ENCODE peak calls at places on chromosome 4, in four cellular contexts. F, R, G and D are unnamed samples.

GRCh38 chr4:20761382-20761781 is 61.1 kb downstream of the PACRGL start:
- DNase-seq in F (no peak), R (no peak), G (no peak), D (no peak)

GRCh38 chr4:89988268-89988667 is 93.6 kb downstream of the MMRN1 start:
- DNase-seq in F (no peak), R (no peak), G (no peak), D (no peak)

GRCh38 chr4:1726146-1726934 is 5.0 kb downstream of the TACC3 start:
- DNase-seq in F (peak), R (peak), G (peak), D (peak)

GRCh38 chr4:83993774-83994173 is 457.9 kb downstream of the GPAT3 start:
- DNase-seq in F (peak), R (no peak), G (peak), D (peak)

GRCh38 chr4:97395980-97396562 is 747.2 kb downstream of the STPG2 start:
- DNase-seq in F (no peak), R (no peak), G (no peak), D (no peak)

GRCh38 chr4:174230680-174231079 is 52.8 kb downstream of the FBXO8 start:
- DNase-seq in F (no peak), R (no peak), G (no peak), D (no peak)

GRCh38 chr4:110634320-110635154 is 11.7 kb upstream of the PITX2 start:
- DNase-seq in F (no peak), R (no peak), G (no peak), D (peak)

GRCh38 chr4:121900132-121900983 is 30.1 kb upstream of the BBS7 start:
- DNase-seq in F (peak), R (peak), G (peak), D (peak)

GRCh38 chr4:48949518-48950207 is 36.4 kb upstream of the CWH43 start:
- DNase-seq in F (no peak), R (no peak), G (no peak), D (no peak)

GRCh38 chr4:41541697-41542096 is 3.7 kb downstream of the LIMCH1 start:
- DNase-seq in F (no peak), R (no peak), G (no peak), D (no peak)

GRCh38 chr4:82893942-82894341 is 3.0 kb upstream of the SEC31A start:
- DNase-seq in F (no peak), R (no peak), G (no peak), D (no peak)

GRCh38 chr4:98663226-98664006 is 5.0 kb upstream of the TSPAN5 start:
- DNase-seq in F (no peak), R (no peak), G (no peak), D (no peak)

GRCh38 chr4:1493540-1494287 is 87.5 kb upstream of the NKX1-1 start:
- DNase-seq in F (no peak), R (no peak), G (no peak), D (no peak)

GRCh38 chr4:56271121-56271520 is 116.2 kb downstream of the AASDH start:
- DNase-seq in F (no peak), R (no peak), G (no peak), D (no peak)

GRCh38 chr4:57405359-57405758 is 295.2 kb upstream of the IGFBP7 start:
- DNase-seq in F (no peak), R (no peak), G (no peak), D (no peak)

GRCh38 chr4:86834901-86835300 is 14.3 kb downstream of the SLC10A6 start:
- DNase-seq in F (no peak), R (peak), G (no peak), D (peak)

GRCh38 chr4:32519060-32519459 is 1798.9 kb downstream of the PCDH7 start:
- DNase-seq in F (no peak), R (no peak), G (no peak), D (no peak)

GRCh38 chr4:81021995-81022394 is 8.5 kb upstream of the BMP3 start:
- DNase-seq in F (no peak), R (no peak), G (no peak), D (no peak)

GRCh38 chr4:57424231-57424897 is 314.2 kb upstream of the IGFBP7 start:
- DNase-seq in F (no peak), R (peak), G (no peak), D (peak)

GRCh38 chr4:71913275-71913674 is 118.5 kb upstream of the NPFFR2 start:
- DNase-seq in F (no peak), R (no peak), G (no peak), D (no peak)

GRCh38 chr4:9927317-9928007 is 93.8 kb downstream of the SLC2A9 start:
- DNase-seq in F (no peak), R (no peak), G (no peak), D (no peak)

GRCh38 chr4:77852892-77853495 is 9.6 kb upstream of the MRPL1 start:
- DNase-seq in F (no peak), R (no peak), G (no peak), D (no peak)

DNA sequence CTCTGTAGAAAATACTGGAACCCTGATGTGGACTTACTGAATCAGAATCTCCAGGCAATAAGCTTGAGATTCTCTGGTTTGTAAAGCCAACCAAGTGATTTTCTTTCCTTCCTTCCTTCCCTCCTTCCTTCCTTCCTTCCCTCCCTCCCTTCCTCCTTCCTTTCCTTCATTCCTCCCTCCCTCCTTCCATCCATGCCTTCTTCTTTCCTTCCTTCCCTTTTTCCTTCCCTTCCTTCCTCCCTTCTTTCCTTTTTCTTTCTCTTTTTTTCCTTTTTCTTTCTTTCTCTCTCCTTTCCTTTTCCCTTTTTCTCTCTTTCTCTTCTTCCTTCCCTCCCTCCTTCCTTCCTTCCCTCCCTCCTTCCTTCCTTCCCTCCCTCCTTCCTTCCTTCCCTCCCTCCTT is 450.8 kb downstream of the GRXCR1 start:
- DNase-seq in F (no peak), R (no peak), G (no peak), D (no peak)
- H2AK5ac ChIP-seq in F (no peak), R (peak), G (no peak), D (no peak)

GRCh38 chr4:4670869-4671268 is 129.0 kb upstream of the STX18 start:
- DNase-seq in F (peak), R (no peak), G (no peak), D (no peak)

GRCh38 chr4:4673070-4673469 is 131.2 kb upstream of the STX18 start:
- DNase-seq in F (peak), R (no peak), G (peak), D (peak)

GRCh38 chr4:4672397-4672796 is 130.5 kb upstream of the STX18 start:
- DNase-seq in F (no peak), R (no peak), G (no peak), D (no peak)

GRCh38 chr4:4675051-4675581 is 133.3 kb upstream of the STX18 start:
- DNase-seq in F (no peak), R (no peak), G (no peak), D (no peak)

DNA sequence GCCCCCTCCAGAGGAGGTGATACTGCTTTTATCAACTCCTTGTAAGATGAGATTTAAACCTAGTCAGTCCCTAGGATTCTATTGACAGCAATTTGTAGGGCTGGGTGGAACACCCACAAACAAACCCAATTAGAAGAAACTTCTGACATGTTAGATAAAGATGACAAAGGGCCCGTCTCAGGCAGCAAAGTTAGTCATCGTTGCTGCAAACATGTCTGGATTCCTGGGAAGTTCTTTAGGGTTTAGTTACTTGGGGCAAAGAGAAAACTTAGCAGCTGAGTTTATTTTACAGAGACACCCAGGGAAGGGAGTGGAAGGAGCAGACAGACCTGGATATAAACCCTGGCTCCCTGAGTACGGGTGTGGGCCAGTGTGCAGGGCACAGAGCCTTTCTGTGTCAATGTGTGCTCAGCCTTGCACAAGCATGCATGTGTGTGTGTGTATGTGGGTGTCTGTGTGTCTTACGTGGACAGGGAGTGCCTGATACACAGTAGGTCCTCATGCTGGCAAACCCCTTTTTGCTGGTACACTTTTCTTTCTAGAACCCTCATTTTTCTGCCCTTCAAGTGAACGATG is 130.0 kb upstream of the STX18 start:
- DNase-seq in F (no peak), R (peak), G (no peak), D (no peak)
- H2AK5ac ChIP-seq in F (no peak), R (peak), G (peak), D (no peak)

GRCh38 chr4:4640692-4641091 is 98.8 kb upstream of the STX18 start:
- DNase-seq in F (peak), R (no peak), G (peak), D (peak)

GRCh38 chr4:4639370-4639769 is 97.5 kb upstream of the STX18 start:
- DNase-seq in F (no peak), R (no peak), G (no peak), D (no peak)

GRCh38 chr4:4641661-4642180 is 99.9 kb upstream of the STX18 start:
- DNase-seq in F (peak), R (no peak), G (peak), D (peak)

GRCh38 chr4:4633431-4633830 is 91.6 kb upstream of the STX18 start:
- DNase-seq in F (no peak), R (no peak), G (no peak), D (no peak)

DNA sequence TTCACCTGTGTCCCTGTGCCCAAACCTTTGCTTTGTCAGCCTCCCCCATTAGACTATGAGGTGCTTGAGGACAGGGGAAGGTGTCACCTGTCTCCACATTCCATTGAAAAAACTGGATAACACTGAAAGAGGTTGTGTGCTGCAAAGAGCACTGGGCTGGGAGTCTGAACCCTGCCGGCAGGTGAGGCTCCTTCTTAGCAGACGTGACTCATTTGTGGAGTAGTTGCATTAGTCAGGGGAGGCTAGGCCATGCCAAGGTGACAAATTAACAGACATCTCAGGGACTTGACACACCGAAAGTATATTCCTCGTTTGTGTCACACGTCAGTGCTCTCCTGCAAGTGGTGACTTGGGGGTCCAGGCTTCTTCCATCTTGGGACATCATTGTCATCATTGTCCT is 95.9 kb upstream of the STX18 start:
- DNase-seq in F (no peak), R (no peak), G (no peak), D (no peak)
- H2AK5ac ChIP-seq in F (no peak), R (no peak), G (no peak), D (no peak)

GRCh38 chr4:140252144-140252741 is 98.3 kb upstream of the MAML3 start:
- DNase-seq in F (peak), R (no peak), G (peak), D (peak)
- H2AK5ac ChIP-seq in F (no peak), R (peak), G (no peak), D (no peak)

GRCh38 chr4:141057582-141057981 is 75.7 kb downstream of the RNF150 start:
- DNase-seq in F (no peak), R (no peak), G (no peak), D (no peak)
- H2AK5ac ChIP-seq in F (no peak), R (peak), G (no peak), D (no peak)

GRCh38 chr4:8858925-8859210 is 12.8 kb downstream of the HMX1 start:
- DNase-seq in F (no peak), R (no peak), G (no peak), D (no peak)
- H2AK5ac ChIP-seq in F (no peak), R (no peak), G (peak), D (no peak)